ENCODE peak calls at places on chromosomes 7 and 10, in seven cellular contexts. U, W, N, D, J, O and L are unnamed samples.

GRCh38 chr10:109698121-109698520 is 225.2 kb downstream of the XPNPEP1 start:
- DNase-seq in D (no peak), N (no peak), W (no peak), U (no peak), O (no peak), J (no peak), L (no peak)

GRCh38 chr10:43953672-43954071 is 305.0 kb upstream of the ZNF32 start:
- DNase-seq in O (no peak), J (no peak), U (no peak), W (no peak), N (no peak), D (no peak), L (no peak)

GRCh38 chr7:35353481-35353880 is 99.6 kb upstream of the TBX20 start:
- DNase-seq in D (no peak), J (no peak), U (no peak), W (no peak), O (no peak), N (no peak), L (no peak)

GRCh38 chr7:45072131-45073030 is 16.4 kb downstream of the NACAD start:
- DNase-seq in W (no peak), N (no peak), O (no peak), U (no peak), D (no peak), J (no peak), L (no peak)

GRCh38 chr7:121485457-121486243 is 89.5 kb upstream of the FAM3C start:
- DNase-seq in O (no peak), W (no peak), U (no peak), N (no peak), J (no peak), D (peak; percentile 92), L (no peak)

GRCh38 chr7:31971049-31971665 is 99.0 kb downstream of the PDE1C start:
- DNase-seq in U (no peak), O (no peak), N (no peak), D (no peak), J (no peak), W (no peak), L (no peak)

GRCh38 chr7:19713676-19714075 is 4.8 kb upstream of the POLR1F start:
- DNase-seq in U (peak; percentile 69), D (peak; percentile 73), O (peak; percentile 37), J (peak; percentile 54), N (peak; percentile 24), W (peak; percentile 16), L (no peak)

GRCh38 chr7:106484562-106484961 is 176.4 kb downstream of the CCDC71L start:
- DNase-seq in N (no peak), O (no peak), U (no peak), J (no peak), W (no peak), D (peak; percentile 55), L (no peak)

GRCh38 chr7:112132123-112132694 is 74.0 kb downstream of the DOCK4 start:
- DNase-seq in D (no peak), N (peak; percentile 6), O (no peak), J (no peak), W (no peak), U (no peak), L (no peak)

GRCh38 chr10:17454181-17454800 is at the start of gene ST8SIA6:
- DNase-seq in O (peak; percentile 52), D (peak; percentile 23), N (peak; percentile 28), W (peak; percentile 27), U (peak; percentile 61), J (peak; percentile 50), L (peak; percentile 81)

GRCh38 chr7:79293655-79294142 is 159.8 kb downstream of the MAGI2 start:
- DNase-seq in O (peak; percentile 44), U (peak; percentile 61), J (no peak), W (no peak), D (peak; percentile 63), N (peak; percentile 27), L (no peak)

GRCh38 chr7:78777844-78778243 is 675.6 kb downstream of the MAGI2 start:
- DNase-seq in O (no peak), N (no peak), U (peak; percentile 36), W (no peak), J (no peak), D (no peak), L (no peak)

GRCh38 chr7:69411466-69411865 is 186.8 kb upstream of the AUTS2 start:
- DNase-seq in O (no peak), U (no peak), D (no peak), N (no peak), W (no peak), J (no peak), L (no peak)

GRCh38 chr10:129078746-129079480 is 388.1 kb upstream of the MGMT start:
- DNase-seq in W (no peak), J (no peak), U (no peak), N (no peak), O (no peak), D (no peak), L (no peak)

GRCh38 chr10:117342638-117343037 is 32.6 kb downstream of the PDZD8 start:
- DNase-seq in J (no peak), N (no peak), O (no peak), D (peak; percentile 94), U (peak; percentile 94), W (no peak), L (no peak)

GRCh38 chr7:30485667-30486066 is 7.1 kb upstream of the NOD1 start:
- DNase-seq in J (no peak), N (no peak), W (no peak), U (no peak), D (no peak), O (no peak), L (no peak)

GRCh38 chr7:76260171-76260703 is 42.2 kb upstream of the HSPB1 start:
- DNase-seq in U (peak; percentile 42), W (peak; percentile 55), D (no peak), J (peak; percentile 71), O (no peak), N (peak; percentile 64), L (peak; percentile 78)

GRCh38 chr7:107594961-107595737 is 15.1 kb downstream of the BCAP29 start:
- DNase-seq in N (no peak), D (peak; percentile 97), U (peak; percentile 95), J (no peak), W (no peak), O (peak; percentile 73), L (no peak)

GRCh38 chr7:131040467-131040932 is 287.2 kb upstream of the MKLN1 start:
- DNase-seq in W (no peak), D (peak; percentile 84), J (peak; percentile 63), N (peak; percentile 69), O (peak; percentile 51), U (peak; percentile 79), L (peak; percentile 75)